ENCODE peak calls at places on chromosomes 7 and 10, in ten cellular contexts. S, Y, L, B, Z, O, T, H, U and C are unnamed samples.

GRCh38 chr7:24665564-24666294 is 91.5 kb downstream of the GSDME start:
- DNase-seq in S (peak), Y (peak), L (peak), B (peak), Z (peak), O (peak), T (peak), H (no peak), U (peak), C (peak)

GRCh38 chr7:124671976-124672375 is 93.6 kb downstream of the GPR37 start:
- DNase-seq in S (no peak), Y (no peak), L (peak), B (no peak), Z (no peak), O (no peak), T (no peak), H (no peak), U (no peak), C (no peak)

GRCh38 chr7:88357295-88357694 is 50.6 kb upstream of the STEAP4 start:
- DNase-seq in S (no peak), Y (no peak), L (no peak), B (peak), Z (peak), O (no peak), T (no peak), H (no peak), U (no peak), C (no peak)

GRCh38 chr10:34808789-34809745 is 6.0 kb downstream of the PARD3 start:
- DNase-seq in S (no peak), Y (no peak), L (no peak), B (peak), Z (peak), O (no peak), T (peak), H (no peak), U (no peak), C (no peak)

GRCh38 chr10:51251110-51251509 is 176.8 kb downstream of the PRKG1 start:
- DNase-seq in S (no peak), Y (no peak), L (no peak), B (no peak), Z (no peak), O (no peak), T (no peak), H (no peak), U (no peak), C (no peak)

GRCh38 chr10:87775766-87776165 is 42.3 kb downstream of the ATAD1 start:
- DNase-seq in S (no peak), Y (no peak), L (peak), B (no peak), Z (no peak), O (no peak), T (no peak), H (no peak), U (no peak), C (no peak)

GRCh38 chr10:133224861-133225366 is 5.1 kb upstream of the UTF1 start:
- DNase-seq in S (no peak), Y (no peak), L (no peak), B (no peak), Z (no peak), O (no peak), T (peak), H (no peak), U (no peak), C (no peak)

GRCh38 chr10:3527144-3527543 is 257.9 kb downstream of the KLF6 start:
- DNase-seq in S (no peak), Y (no peak), L (no peak), B (no peak), Z (no peak), O (no peak), T (no peak), H (no peak), U (no peak), C (no peak)

GRCh38 chr10:47098964-47099363 is 187.7 kb downstream of the PTPN20 start:
- DNase-seq in S (no peak), Y (no peak), L (no peak), B (no peak), Z (no peak), O (no peak), T (no peak), H (no peak), U (no peak), C (no peak)